ENCODE peak calls at places on chromosomes 5 and 9, in seven cellular contexts. One of them, this sample, is unnamed.
A peak's percentile ranks its signal among the peaks of the same experiment; 100 is the strongest.

GRCh38 chr9:81132318-81132717 is 557.0 kb downstream of the TLE1 start:
- DNase-seq in HFF-Myc: no peak
- DNase-seq in HCT116: no peak
- DNase-seq in brain microvascular endothelial cell: peak; percentile 66
- DNase-seq in SK-N-SH: no peak
- DNase-seq in fibroblast of mammary gland: no peak
- DNase-seq in fibroblast of the aortic adventitia: peak; percentile 11
- DNase-seq in this sample: peak; percentile 79

GRCh38 chr9:29332789-29333188 is 1759.5 kb upstream of the C9orf72 start:
- DNase-seq in fibroblast of the aortic adventitia: peak; percentile 77
- DNase-seq in SK-N-SH: no peak
- DNase-seq in brain microvascular endothelial cell: peak; percentile 53
- DNase-seq in fibroblast of mammary gland: peak; percentile 81
- DNase-seq in HFF-Myc: no peak
- DNase-seq in HCT116: peak; percentile 66
- DNase-seq in this sample: peak; percentile 80

GRCh38 chr9:90037136-90037797 is 432.5 kb downstream of the GADD45G start:
- DNase-seq in fibroblast of mammary gland: no peak
- DNase-seq in brain microvascular endothelial cell: no peak
- DNase-seq in HCT116: no peak
- DNase-seq in fibroblast of the aortic adventitia: no peak
- DNase-seq in HFF-Myc: no peak
- DNase-seq in SK-N-SH: no peak
- DNase-seq in this sample: no peak

GRCh38 chr5:10626473-10627013 is 62.7 kb downstream of the ANKRD33B start:
- DNase-seq in fibroblast of mammary gland: peak; percentile 27
- DNase-seq in HCT116: no peak
- DNase-seq in fibroblast of the aortic adventitia: peak; percentile 32
- DNase-seq in HFF-Myc: no peak
- DNase-seq in brain microvascular endothelial cell: no peak
- DNase-seq in SK-N-SH: no peak
- DNase-seq in this sample: no peak

GRCh38 chr9:130010151-130010988 is 32.6 kb downstream of the FNBP1 start:
- DNase-seq in fibroblast of mammary gland: no peak
- DNase-seq in brain microvascular endothelial cell: no peak
- DNase-seq in HFF-Myc: no peak
- DNase-seq in SK-N-SH: no peak
- DNase-seq in fibroblast of the aortic adventitia: no peak
- DNase-seq in HCT116: no peak
- DNase-seq in this sample: no peak

GRCh38 chr9:93132946-93133640 is 958 bp downstream of the NINJ1 start:
- DNase-seq in HFF-Myc: no peak
- DNase-seq in brain microvascular endothelial cell: no peak
- DNase-seq in fibroblast of the aortic adventitia: no peak
- DNase-seq in HCT116: no peak
- DNase-seq in fibroblast of mammary gland: no peak
- DNase-seq in SK-N-SH: no peak
- DNase-seq in this sample: peak; percentile 45

GRCh38 chr5:76638466-76638865 is 15.3 kb upstream of the F2RL2 start:
- DNase-seq in fibroblast of mammary gland: no peak
- DNase-seq in SK-N-SH: no peak
- DNase-seq in fibroblast of the aortic adventitia: peak; percentile 52
- DNase-seq in HCT116: no peak
- DNase-seq in brain microvascular endothelial cell: no peak
- DNase-seq in HFF-Myc: no peak
- DNase-seq in this sample: peak; percentile 58

GRCh38 chr9:34732886-34733285 is 22.9 kb upstream of the CCL21 start:
- DNase-seq in SK-N-SH: no peak
- DNase-seq in fibroblast of mammary gland: no peak
- DNase-seq in fibroblast of the aortic adventitia: no peak
- DNase-seq in HFF-Myc: no peak
- DNase-seq in brain microvascular endothelial cell: no peak
- DNase-seq in HCT116: no peak
- DNase-seq in this sample: no peak

GRCh38 chr9:37200572-37201005 is 80.2 kb downstream of the ZCCHC7 start:
- DNase-seq in HFF-Myc: peak; percentile 36
- DNase-seq in SK-N-SH: no peak
- DNase-seq in HCT116: no peak
- DNase-seq in fibroblast of mammary gland: peak; percentile 35
- DNase-seq in fibroblast of the aortic adventitia: peak; percentile 59
- DNase-seq in brain microvascular endothelial cell: no peak
- DNase-seq in this sample: peak; percentile 62

GRCh38 chr9:76255781-76256455 is 138.3 kb downstream of the RFK start:
- DNase-seq in SK-N-SH: no peak
- DNase-seq in fibroblast of mammary gland: peak; percentile 96
- DNase-seq in fibroblast of the aortic adventitia: peak; percentile 99
- DNase-seq in brain microvascular endothelial cell: peak; percentile 80
- DNase-seq in HFF-Myc: peak; percentile 29
- DNase-seq in HCT116: no peak
- DNase-seq in this sample: peak; percentile 99

GRCh38 chr5:150139334-150139733 is 16.3 kb downstream of the PDGFRB start:
- DNase-seq in fibroblast of the aortic adventitia: peak; percentile 75
- DNase-seq in SK-N-SH: no peak
- DNase-seq in HCT116: no peak
- DNase-seq in brain microvascular endothelial cell: peak; percentile 83
- DNase-seq in HFF-Myc: no peak
- DNase-seq in fibroblast of mammary gland: peak; percentile 65
- DNase-seq in this sample: peak; percentile 90
- H3K4me3 ChIP-seq in fibroblast of the aortic adventitia: no peak overlapping the region
- H3K4me3 ChIP-seq in SK-N-SH: no peak overlapping the region
- H3K4me3 ChIP-seq in HCT116: no peak overlapping the region
- H3K4me3 ChIP-seq in brain microvascular endothelial cell: no peak overlapping the region
- H3K4me3 ChIP-seq in HFF-Myc: no peak overlapping the region
- H3K4me3 ChIP-seq in fibroblast of mammary gland: no peak overlapping the region
- H3K4me3 ChIP-seq in this sample: no peak overlapping the region

DNA sequence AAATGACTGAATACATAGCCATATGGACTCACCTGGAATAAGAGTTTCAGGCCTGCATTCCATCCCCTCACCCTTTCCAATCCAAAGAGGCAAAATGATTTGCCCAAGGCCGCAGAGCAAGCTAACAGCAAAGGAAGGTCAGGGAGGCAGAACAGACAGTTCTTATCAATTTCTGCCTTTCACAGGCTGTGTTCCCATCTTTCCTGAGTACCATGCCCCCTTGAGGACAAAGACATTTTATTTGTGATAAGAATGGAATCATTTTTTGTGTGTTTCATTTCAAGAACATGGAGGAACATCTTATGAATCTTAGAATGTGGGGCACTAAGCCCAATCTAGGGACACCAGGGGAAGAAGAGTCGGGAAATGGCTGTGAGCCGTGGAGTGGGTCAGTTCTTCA is 13.9 kb downstream of the LHFPL2 start:
- DNase-seq in fibroblast of mammary gland: peak; percentile 46
- DNase-seq in HCT116: no peak
- DNase-seq in SK-N-SH: no peak
- DNase-seq in brain microvascular endothelial cell: no peak
- DNase-seq in HFF-Myc: no peak
- DNase-seq in fibroblast of the aortic adventitia: peak; percentile 16
- DNase-seq in this sample: no peak
- TF ChIP-seq CTCF in fibroblast of mammary gland: peak; percentile 33
- TF ChIP-seq CTCF in HCT116: peak; percentile 32
- TF ChIP-seq CTCF in SK-N-SH: peak; percentile 42
- TF ChIP-seq CTCF in brain microvascular endothelial cell: peak; percentile 36
- TF ChIP-seq CTCF in HFF-Myc: peak; percentile 5
- TF ChIP-seq CTCF in fibroblast of the aortic adventitia: no peak
- TF ChIP-seq CTCF in this sample: peak; percentile 38

GRCh38 chr9:68704498-68704803 is 589 bp upstream of the PIP5K1B start:
- DNase-seq in fibroblast of the aortic adventitia: no peak
- DNase-seq in HCT116: no peak
- DNase-seq in fibroblast of mammary gland: no peak
- DNase-seq in brain microvascular endothelial cell: no peak
- DNase-seq in SK-N-SH: no peak
- DNase-seq in HFF-Myc: no peak
- DNase-seq in this sample: no peak
- H3K4me3 ChIP-seq in fibroblast of the aortic adventitia: no peak overlapping the region
- H3K4me3 ChIP-seq in HCT116: no peak overlapping the region
- H3K4me3 ChIP-seq in fibroblast of mammary gland: no peak overlapping the region
- H3K4me3 ChIP-seq in brain microvascular endothelial cell: no peak overlapping the region
- H3K4me3 ChIP-seq in SK-N-SH: no peak overlapping the region
- H3K4me3 ChIP-seq in HFF-Myc: no peak overlapping the region
- H3K4me3 ChIP-seq in this sample: no peak overlapping the region

DNA sequence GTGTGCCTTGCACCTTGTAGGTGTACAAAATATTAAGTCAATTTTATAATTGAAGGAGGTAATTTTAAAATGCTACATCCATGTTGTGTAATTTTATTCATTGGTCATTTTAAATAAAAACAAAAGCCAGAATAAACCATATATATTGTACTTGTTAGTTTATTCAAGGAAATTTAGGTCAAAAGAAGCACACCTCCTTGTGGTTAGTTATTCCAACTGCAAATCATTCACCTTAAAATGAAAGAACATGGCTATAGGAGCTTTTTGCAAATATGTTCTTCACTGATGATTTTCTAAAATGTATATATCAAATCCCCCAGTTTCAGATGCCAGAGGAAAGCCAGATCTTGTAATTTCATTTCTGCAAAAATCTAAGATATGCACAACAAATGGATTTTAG is 5.4 kb upstream of the MOCS2 start:
- DNase-seq in fibroblast of mammary gland: peak; percentile 46
- DNase-seq in brain microvascular endothelial cell: no peak
- DNase-seq in SK-N-SH: no peak
- DNase-seq in HCT116: no peak
- DNase-seq in fibroblast of the aortic adventitia: peak; percentile 51
- DNase-seq in HFF-Myc: no peak
- DNase-seq in this sample: peak; percentile 69
- TF ChIP-seq CTCF in fibroblast of mammary gland: peak; percentile 42
- TF ChIP-seq CTCF in brain microvascular endothelial cell: peak; percentile 26
- TF ChIP-seq CTCF in SK-N-SH: peak; percentile 59
- TF ChIP-seq CTCF in HCT116: peak; percentile 53
- TF ChIP-seq CTCF in fibroblast of the aortic adventitia: peak; percentile 47
- TF ChIP-seq CTCF in HFF-Myc: no peak
- TF ChIP-seq CTCF in this sample: peak; percentile 52

GRCh38 chr9:117643288-117643654 is 60.9 kb upstream of the TLR4 start:
- DNase-seq in fibroblast of the aortic adventitia: no peak
- DNase-seq in fibroblast of mammary gland: no peak
- DNase-seq in brain microvascular endothelial cell: no peak
- DNase-seq in HCT116: no peak
- DNase-seq in HFF-Myc: no peak
- DNase-seq in SK-N-SH: no peak
- DNase-seq in this sample: no peak

GRCh38 chr9:117644607-117645244 is 59.5 kb upstream of the TLR4 start:
- DNase-seq in HCT116: peak; percentile 7
- DNase-seq in brain microvascular endothelial cell: peak; percentile 57
- DNase-seq in HFF-Myc: peak; percentile 37
- DNase-seq in SK-N-SH: peak; percentile 68
- DNase-seq in fibroblast of the aortic adventitia: peak; percentile 76
- DNase-seq in fibroblast of mammary gland: peak; percentile 59
- DNase-seq in this sample: peak; percentile 83

GRCh38 chr9:117644133-117644532 is 60.1 kb upstream of the TLR4 start:
- DNase-seq in SK-N-SH: no peak
- DNase-seq in fibroblast of the aortic adventitia: no peak
- DNase-seq in brain microvascular endothelial cell: no peak
- DNase-seq in fibroblast of mammary gland: no peak
- DNase-seq in HFF-Myc: no peak
- DNase-seq in HCT116: no peak
- DNase-seq in this sample: no peak

GRCh38 chr9:117649126-117649525 is 55.1 kb upstream of the TLR4 start:
- DNase-seq in fibroblast of the aortic adventitia: peak; percentile 44
- DNase-seq in SK-N-SH: no peak
- DNase-seq in fibroblast of mammary gland: no peak
- DNase-seq in brain microvascular endothelial cell: no peak
- DNase-seq in HCT116: no peak
- DNase-seq in HFF-Myc: no peak
- DNase-seq in this sample: peak; percentile 12

GRCh38 chr9:117645245-117645636 is 59.0 kb upstream of the TLR4 start:
- DNase-seq in fibroblast of the aortic adventitia: no peak
- DNase-seq in brain microvascular endothelial cell: no peak
- DNase-seq in HCT116: no peak
- DNase-seq in fibroblast of mammary gland: no peak
- DNase-seq in SK-N-SH: no peak
- DNase-seq in HFF-Myc: no peak
- DNase-seq in this sample: no peak
- H3K4me3 ChIP-seq in fibroblast of the aortic adventitia: no peak overlapping the region
- H3K4me3 ChIP-seq in brain microvascular endothelial cell: no peak overlapping the region
- H3K4me3 ChIP-seq in HCT116: no peak overlapping the region
- H3K4me3 ChIP-seq in fibroblast of mammary gland: no peak overlapping the region
- H3K4me3 ChIP-seq in SK-N-SH: no peak overlapping the region
- H3K4me3 ChIP-seq in HFF-Myc: no peak overlapping the region
- H3K4me3 ChIP-seq in this sample: no peak overlapping the region

GRCh38 chr9:17532461-17532860 is 46.4 kb upstream of the SH3GL2 start:
- DNase-seq in HFF-Myc: no peak
- DNase-seq in brain microvascular endothelial cell: no peak
- DNase-seq in SK-N-SH: no peak
- DNase-seq in fibroblast of the aortic adventitia: no peak
- DNase-seq in fibroblast of mammary gland: no peak
- DNase-seq in HCT116: no peak
- DNase-seq in this sample: no peak

GRCh38 chr9:17535176-17535575 is 43.7 kb upstream of the SH3GL2 start:
- DNase-seq in brain microvascular endothelial cell: no peak
- DNase-seq in SK-N-SH: no peak
- DNase-seq in HFF-Myc: no peak
- DNase-seq in HCT116: no peak
- DNase-seq in fibroblast of mammary gland: no peak
- DNase-seq in fibroblast of the aortic adventitia: no peak
- DNase-seq in this sample: no peak

GRCh38 chr9:17528859-17529258 is 50.0 kb upstream of the SH3GL2 start:
- DNase-seq in SK-N-SH: no peak
- DNase-seq in brain microvascular endothelial cell: no peak
- DNase-seq in HFF-Myc: no peak
- DNase-seq in fibroblast of mammary gland: peak; percentile 23
- DNase-seq in fibroblast of the aortic adventitia: peak; percentile 44
- DNase-seq in HCT116: no peak
- DNase-seq in this sample: peak; percentile 35

GRCh38 chr9:17536027-17536426 is 42.8 kb upstream of the SH3GL2 start:
- DNase-seq in brain microvascular endothelial cell: no peak
- DNase-seq in HFF-Myc: no peak
- DNase-seq in HCT116: no peak
- DNase-seq in SK-N-SH: no peak
- DNase-seq in fibroblast of mammary gland: no peak
- DNase-seq in fibroblast of the aortic adventitia: no peak
- DNase-seq in this sample: no peak

GRCh38 chr9:17531642-17532254 is 47.1 kb upstream of the SH3GL2 start:
- DNase-seq in brain microvascular endothelial cell: peak; percentile 74
- DNase-seq in fibroblast of the aortic adventitia: peak; percentile 63
- DNase-seq in HFF-Myc: peak; percentile 15
- DNase-seq in SK-N-SH: peak; percentile 59
- DNase-seq in HCT116: peak; percentile 10
- DNase-seq in fibroblast of mammary gland: peak; percentile 56
- DNase-seq in this sample: peak; percentile 79
- TF ChIP-seq CTCF in brain microvascular endothelial cell: peak; percentile 78
- TF ChIP-seq CTCF in fibroblast of the aortic adventitia: peak; percentile 67
- TF ChIP-seq CTCF in HFF-Myc: peak; percentile 61
- TF ChIP-seq CTCF in SK-N-SH: peak; percentile 74
- TF ChIP-seq CTCF in HCT116: peak; percentile 48
- TF ChIP-seq CTCF in fibroblast of mammary gland: peak; percentile 70
- TF ChIP-seq CTCF in this sample: peak; percentile 76